ENCODE peak calls at places on chromosomes 11 and 22, in five cellular contexts. S, C, Q, E and Y are unnamed samples.

GRCh38 chr11:95991101-95991500 is 67.2 kb upstream of the MTMR2 start:
- DNase-seq in S (no peak), C (no peak), Q (no peak), E (no peak), Y (no peak)

GRCh38 chr22:38843201-38843715 is 570 bp downstream of the NPTXR start:
- DNase-seq in S (peak; percentile 91), C (no peak), Q (peak; percentile 63), E (peak; percentile 48), Y (peak; percentile 67)

GRCh38 chr11:60918941-60919275 is 5.0 kb downstream of the TMEM109 start:
- DNase-seq in S (no peak), C (no peak), Q (no peak), E (no peak), Y (no peak)

GRCh38 chr11:95682552-95682951 is 107.0 kb downstream of the FAM76B start:
- DNase-seq in S (no peak), C (no peak), Q (no peak), E (no peak), Y (no peak)

GRCh38 chr11:101960231-101960630 is 43.9 kb upstream of the ANGPTL5 start:
- DNase-seq in S (no peak), C (no peak), Q (no peak), E (no peak), Y (no peak)

GRCh38 chr22:27151407-27151806 is 494.0 kb downstream of the MIAT start:
- DNase-seq in S (no peak), C (no peak), Q (no peak), E (no peak), Y (no peak)

GRCh38 chr11:74388678-74389327 is 9.4 kb downstream of the PGM2L1 start:
- DNase-seq in S (peak; percentile 43), C (peak; percentile 75), Q (no peak), E (peak; percentile 53), Y (peak; percentile 75)

GRCh38 chr22:18987765-18988164 is 51.7 kb upstream of the PRODH start:
- DNase-seq in S (peak; percentile 96), C (no peak), Q (no peak), E (no peak), Y (peak; percentile 42)

GRCh38 chr11:5938603-5938965 is 3.5 kb upstream of the OR56A3 start:
- DNase-seq in S (no peak), C (no peak), Q (no peak), E (peak; percentile 58), Y (no peak)

GRCh38 chr11:29282088-29282487 is 734.7 kb downstream of the KCNA4 start:
- DNase-seq in S (no peak), C (no peak), Q (no peak), E (no peak), Y (no peak)

GRCh38 chr22:49685116-49685515 is 142.6 kb downstream of the BRD1 start:
- DNase-seq in S (no peak), C (no peak), Q (no peak), E (no peak), Y (no peak)

GRCh38 chr11:105862736-105863367 is 159.2 kb downstream of the MSANTD4 start:
- DNase-seq in S (no peak), C (peak; percentile 81), Q (no peak), E (peak; percentile 35), Y (no peak)

GRCh38 chr22:30325724-30326703 is 727 bp downstream of the TBC1D10A start:
- DNase-seq in S (peak; percentile 89), C (no peak), Q (no peak), E (no peak), Y (peak; percentile 60)